ENCODE peak calls at places on chromosomes 7 and 10, in nine cellular contexts. C, W, P, H, T, R, N, D and K are unnamed samples.

GRCh38 chr7:90681336-90682019 is 85.4 kb downstream of the CDK14 start:
- DNase-seq in C (no peak), W (no peak), P (no peak), H (no peak), T (no peak), R (no peak), N (no peak), D (peak; percentile 66), K (no peak)

GRCh38 chr7:80145780-80146422 is 11.3 kb downstream of the GNAI1 start:
- DNase-seq in C (no peak), W (no peak), P (no peak), H (no peak), T (no peak), R (no peak), N (no peak), D (peak; percentile 91), K (no peak)

GRCh38 chr7:80467069-80467468 is 44.8 kb downstream of the GNAT3 start:
- DNase-seq in C (no peak), W (no peak), P (no peak), H (no peak), T (no peak), R (no peak), N (no peak), D (peak; percentile 67), K (no peak)

GRCh38 chr10:42691361-42692120 is 53.2 kb upstream of the ZNF33B start:
- DNase-seq in C (no peak), W (no peak), P (no peak), H (no peak), T (no peak), R (no peak), N (no peak), D (no peak), K (no peak)

GRCh38 chr7:124284937-124285336 is 252.1 kb upstream of the TMEM229A start:
- DNase-seq in C (no peak), W (no peak), P (no peak), H (no peak), T (no peak), R (no peak), N (no peak), D (no peak), K (no peak)

GRCh38 chr7:1709281-1709680 is 39.2 kb downstream of the ELFN1 start:
- DNase-seq in C (peak; percentile 4), W (no peak), P (no peak), H (no peak), T (no peak), R (no peak), N (no peak), D (no peak), K (no peak)

GRCh38 chr7:136883046-136883445 is 14.6 kb downstream of the CHRM2 start:
- DNase-seq in C (no peak), W (no peak), P (no peak), H (no peak), T (no peak), R (no peak), N (no peak), D (peak; percentile 6), K (no peak)

GRCh38 chr7:43692582-43693373 is 36.5 kb downstream of the COA1 start:
- DNase-seq in C (peak; percentile 20), W (no peak), P (no peak), H (no peak), T (no peak), R (no peak), N (no peak), D (no peak), K (no peak)

GRCh38 chr10:17227367-17228080 is 517 bp upstream of the VIM start:
- DNase-seq in C (no peak), W (no peak), P (no peak), H (no peak), T (no peak), R (peak; percentile 24), N (peak; percentile 26), D (no peak), K (peak; percentile 42)

GRCh38 chr10:47159361-47160228 is 140.4 kb upstream of the GDF10 start:
- DNase-seq in C (no peak), W (no peak), P (no peak), H (no peak), T (no peak), R (no peak), N (no peak), D (no peak), K (no peak)

GRCh38 chr7:131300572-131301466 is 26.9 kb upstream of the MKLN1 start:
- DNase-seq in C (no peak), W (no peak), P (no peak), H (no peak), T (no peak), R (no peak), N (no peak), D (peak; percentile 33), K (no peak)

GRCh38 chr10:77031531-77031930 is 606.1 kb downstream of the KCNMA1 start:
- DNase-seq in C (no peak), W (no peak), P (no peak), H (no peak), T (no peak), R (no peak), N (no peak), D (no peak), K (no peak)

GRCh38 chr7:49001610-49002033 is 77.3 kb downstream of the CDC14C start:
- DNase-seq in C (peak; percentile 75), W (no peak), P (no peak), H (no peak), T (no peak), R (peak; percentile 83), N (no peak), D (peak; percentile 2), K (peak; percentile 39)

GRCh38 chr10:89207181-89207800 is at the start of gene CH25H:
- DNase-seq in C (peak; percentile 49), W (no peak), P (peak; percentile 21), H (peak; percentile 89), T (peak; percentile 67), R (no peak), N (peak; percentile 47), D (peak; percentile 81), K (peak; percentile 39)